ENCODE peak calls at places on chromosome 2, in eight cellular contexts. C is HepG2; I is pancreas; L is right lobe of liver; P is stimulated activated naive CD8-positive, alpha-beta T cell treated with anti-CD3 and anti-CD28 coated beads, Interleukin-15, Interleukin-2, amounts not matched to agents 100 U/mL and 50 U/mL, for 24 hours; J is RWPE2; Q is upper lobe of right lung; R is omental fat pad. O is an unnamed sample.
A peak's percentile ranks its signal among the peaks of the same experiment; 100 is the strongest.

GRCh38 chr2:212409560-212409959 is 129.0 kb downstream of the ERBB4 start:
- ATAC-seq in C (no peak), I (no peak), L (no peak), P (no peak), J (peak; percentile 29), Q (no peak), R (no peak), O (no peak)

GRCh38 chr2:218448934-218449333 is 30.0 kb downstream of the VIL1 start:
- ATAC-seq in C (peak; percentile 29), I (no peak), L (peak; percentile 67), P (no peak), J (peak; percentile 89), Q (no peak), R (no peak), O (peak; percentile 43)

GRCh38 chr2:106890611-106891010 is 4.6 kb upstream of the ST6GAL2 start:
- ATAC-seq in C (no peak), I (no peak), L (no peak), P (no peak), J (no peak), Q (no peak), R (no peak), O (no peak)

GRCh38 chr2:134137182-134137595 is 116.7 kb upstream of the MGAT5 start:
- ATAC-seq in C (no peak), I (peak; percentile 53), L (peak; percentile 41), P (no peak), J (peak; percentile 98), Q (peak; percentile 86), R (peak; percentile 62), O (peak; percentile 93)

GRCh38 chr2:86140969-86141392 is 34.9 kb downstream of the PTCD3 start:
- ATAC-seq in C (peak; percentile 47), I (no peak), L (no peak), P (no peak), J (no peak), Q (peak; percentile 20), R (no peak), O (no peak)

GRCh38 chr2:210715560-210715959 is 159.2 kb downstream of the CPS1 start:
- ATAC-seq in C (no peak), I (peak; percentile 74), L (no peak), P (no peak), J (no peak), Q (no peak), R (no peak), O (no peak)

GRCh38 chr2:64338910-64339500 is 115.0 kb upstream of the LGALSL start:
- ATAC-seq in C (no peak), I (no peak), L (no peak), P (peak; percentile 93), J (no peak), Q (no peak), R (no peak), O (no peak)

GRCh38 chr2:44598731-44599529 is 237.2 kb downstream of the CAMKMT start:
- ATAC-seq in C (no peak), I (peak; percentile 43), L (no peak), P (no peak), J (peak; percentile 73), Q (no peak), R (no peak), O (peak; percentile 41)

GRCh38 chr2:145800201-145801091 is 1280.5 kb upstream of the ZEB2 start:
- ATAC-seq in C (peak; percentile 99), I (peak; percentile 93), L (peak; percentile 100), P (no peak), J (peak; percentile 77), Q (peak; percentile 63), R (no peak), O (no peak)

GRCh38 chr2:111537078-111537620 is 346.8 kb downstream of the ANAPC1 start:
- ATAC-seq in C (no peak), I (no peak), L (no peak), P (no peak), J (no peak), Q (no peak), R (no peak), O (no peak)

GRCh38 chr2:131152065-131152464 is 46.9 kb downstream of the PLEKHB2 start:
- ATAC-seq in C (no peak), I (no peak), L (no peak), P (no peak), J (peak; percentile 13), Q (no peak), R (no peak), O (no peak)

GRCh38 chr2:235005603-235006259 is 53.9 kb downstream of the SH3BP4 start:
- ATAC-seq in C (peak; percentile 88), I (peak; percentile 61), L (peak; percentile 73), P (no peak), J (no peak), Q (no peak), R (peak; percentile 21), O (no peak)

GRCh38 chr2:71589763-71590162 is 136.4 kb downstream of the DYSF start:
- ATAC-seq in C (no peak), I (no peak), L (no peak), P (no peak), J (no peak), Q (no peak), R (no peak), O (no peak)

GRCh38 chr2:161992526-161992925 is 81.5 kb downstream of the DPP4 start:
- ATAC-seq in C (no peak), I (no peak), L (peak; percentile 18), P (peak; percentile 83), J (no peak), Q (no peak), R (no peak), O (no peak)

GRCh38 chr2:46561731-46562450 is 82.5 kb downstream of the TMEM247 start:
- ATAC-seq in C (no peak), I (no peak), L (peak; percentile 44), P (peak; percentile 21), J (no peak), Q (peak; percentile 72), R (no peak), O (no peak)

GRCh38 chr2:227717687-227718567 is at the start of gene SLC19A3:
- ATAC-seq in C (peak; percentile 98), I (peak; percentile 95), L (peak; percentile 99), P (no peak), J (peak; percentile 92), Q (peak; percentile 97), R (peak; percentile 94), O (peak; percentile 79)

GRCh38 chr2:51581636-51582267 is 549.8 kb upstream of the NRXN1 start:
- ATAC-seq in C (peak; percentile 31), I (no peak), L (no peak), P (no peak), J (no peak), Q (peak; percentile 25), R (no peak), O (no peak)

GRCh38 chr2:68366083-68366560 is 1.0 kb downstream of the PLEK start:
- ATAC-seq in C (no peak), I (no peak), L (no peak), P (no peak), J (no peak), Q (peak; percentile 73), R (no peak), O (no peak)

GRCh38 chr2:222656544-222657446 is 903 bp upstream of the FARSB start:
- ATAC-seq in C (peak; percentile 78), I (peak; percentile 13), L (peak; percentile 5), P (peak; percentile 14), J (peak; percentile 32), Q (no peak), R (no peak), O (no peak)

GRCh38 chr2:235468978-235469694 is 24.7 kb upstream of the AGAP1 start:
- ATAC-seq in C (peak; percentile 61), I (peak; percentile 97), L (no peak), P (no peak), J (peak; percentile 92), Q (peak; percentile 71), R (peak; percentile 62), O (peak; percentile 79)

GRCh38 chr2:238816296-238816695 is 31.6 kb upstream of the TWIST2 start:
- ATAC-seq in C (no peak), I (no peak), L (no peak), P (no peak), J (no peak), Q (no peak), R (no peak), O (no peak)

GRCh38 chr2:71935291-71935848 is 212.3 kb downstream of the CYP26B1 start:
- ATAC-seq in C (no peak), I (peak; percentile 37), L (no peak), P (no peak), J (no peak), Q (peak; percentile 4), R (peak; percentile 39), O (no peak)

GRCh38 chr2:113910967-113911678 is 21.2 kb downstream of the ACTR3 start:
- ATAC-seq in C (no peak), I (peak; percentile 39), L (peak; percentile 43), P (no peak), J (no peak), Q (no peak), R (no peak), O (no peak)

GRCh38 chr2:8876628-8877027 is 39.2 kb upstream of the KIDINS220 start:
- ATAC-seq in C (no peak), I (no peak), L (no peak), P (no peak), J (no peak), Q (no peak), R (no peak), O (no peak)

GRCh38 chr2:150076281-150076680 is 411.2 kb downstream of the RND3 start:
- ATAC-seq in C (no peak), I (no peak), L (no peak), P (no peak), J (peak; percentile 74), Q (no peak), R (no peak), O (no peak)

GRCh38 chr2:183185534-183185933 is 61.3 kb downstream of the NUP35 start:
- ATAC-seq in C (peak; percentile 95), I (no peak), L (no peak), P (no peak), J (no peak), Q (peak; percentile 72), R (no peak), O (no peak)

GRCh38 chr2:241530571-241530970 is 22.2 kb upstream of the STK25 start:
- ATAC-seq in C (no peak), I (no peak), L (no peak), P (no peak), J (no peak), Q (no peak), R (no peak), O (no peak)

GRCh38 chr2:218578272-218578877 is 9.7 kb downstream of the CNOT9 start:
- ATAC-seq in C (no peak), I (no peak), L (no peak), P (no peak), J (no peak), Q (no peak), R (no peak), O (no peak)